ENCODE peak calls at places on chromosomes 2 and 18, in four cellular contexts. L is HEK293T, A is mesothelial cell of epicardium, Q is HTR-8/SVneo. C is an unnamed sample.

GRCh38 chr18:56255381-56255780 is 383.0 kb downstream of the TXNL1 start:
- DNase-seq in L (no peak), A (no peak), Q (no peak), C (no peak)

GRCh38 chr2:201642579-201643215 is 606 bp downstream of the TMEM237 start:
- DNase-seq in L (peak; percentile 90), A (peak; percentile 89), Q (peak; percentile 83), C (peak; percentile 84)

GRCh38 chr2:127607399-127607908 is 38.5 kb upstream of the GPR17 start:
- DNase-seq in L (no peak), A (no peak), Q (no peak), C (no peak)

GRCh38 chr2:199197448-199197847 is 260.3 kb downstream of the SATB2 start:
- DNase-seq in L (no peak), A (no peak), Q (no peak), C (no peak)

GRCh38 chr2:101474752-101475384 is at the start of gene RFX8:
- DNase-seq in L (no peak), A (no peak), Q (no peak), C (no peak)

GRCh38 chr18:56199580-56200320 is 438.6 kb downstream of the TXNL1 start:
- DNase-seq in L (no peak), A (no peak), Q (no peak), C (no peak)

GRCh38 chr2:190759749-190760213 is 110.9 kb downstream of the NAB1 start:
- DNase-seq in L (no peak), A (no peak), Q (peak; percentile 65), C (peak; percentile 15)

GRCh38 chr18:3852321-3852720 is 402.3 kb downstream of the TGIF1 start:
- DNase-seq in L (no peak), A (no peak), Q (no peak), C (peak; percentile 50)

GRCh38 chr2:69227717-69228116 is 159.3 kb downstream of the GFPT1 start:
- DNase-seq in L (no peak), A (no peak), Q (no peak), C (no peak)

GRCh38 chr2:208872591-208872990 is 466.0 kb downstream of the PTH2R start:
- DNase-seq in L (no peak), A (no peak), Q (no peak), C (no peak)